ENCODE peak calls at places on chromosomes 13 and 19, in seven cellular contexts. L, I, S, W, C, R and E are unnamed samples.

GRCh38 chr13:109844396-109844795 is 58.0 kb upstream of the IRS2 start:
- DNase-seq in L (no peak), C (no peak), W (no peak), R (no peak), S (no peak), I (no peak), E (no peak)

GRCh38 chr13:100980171-100980570 is 305.6 kb upstream of the TMTC4 start:
- DNase-seq in C (no peak), R (no peak), L (no peak), W (no peak), I (no peak), S (no peak), E (no peak)

GRCh38 chr19:50315773-50316448 is 13.3 kb downstream of the KCNC3 start:
- DNase-seq in I (peak), R (peak), L (no peak), S (no peak), W (no peak), C (no peak), E (peak)

GRCh38 chr19:13761423-13761822 is 2.9 kb upstream of the MRI1 start:
- DNase-seq in W (no peak), I (no peak), L (no peak), R (no peak), S (no peak), C (no peak), E (no peak)

GRCh38 chr13:113403255-113404104 is 39.5 kb upstream of the GRTP1 start:
- DNase-seq in I (no peak), C (no peak), W (no peak), L (no peak), S (no peak), R (no peak), E (no peak)

GRCh38 chr13:94154362-94154761 is 325.1 kb downstream of the DCT start:
- DNase-seq in W (peak), L (no peak), S (no peak), I (no peak), R (no peak), C (no peak), E (no peak)

GRCh38 chr19:6773323-6773931 is 919 bp downstream of the VAV1 start:
- DNase-seq in W (no peak), I (no peak), R (peak), L (peak), S (no peak), C (peak), E (peak)

GRCh38 chr13:39457274-39457673 is 145.7 kb downstream of the LHFPL6 start:
- DNase-seq in I (no peak), R (no peak), C (no peak), L (no peak), W (no peak), S (no peak), E (no peak)

GRCh38 chr19:58543826-58544590 is at the start of gene TRIM28:
- DNase-seq in W (no peak), I (peak), L (peak), C (peak), R (peak), S (peak), E (peak)

GRCh38 chr13:36126496-36126895 is 4.7 kb downstream of the DCLK1 start:
- DNase-seq in C (no peak), L (no peak), I (no peak), R (no peak), S (no peak), W (no peak), E (no peak)

GRCh38 chr13:77299587-77299986 is 27.3 kb downstream of the MYCBP2 start:
- DNase-seq in L (no peak), C (no peak), W (no peak), S (no peak), I (no peak), R (no peak), E (no peak)

GRCh38 chr13:49444517-49445395 is 682 bp downstream of the SETDB2 start:
- DNase-seq in W (no peak), I (no peak), R (peak), L (peak), C (peak), S (no peak), E (peak)

GRCh38 chr13:89550842-89551422 is 1796.6 kb upstream of the MIR17HG start:
- DNase-seq in S (no peak), W (no peak), L (no peak), C (no peak), I (no peak), R (no peak), E (no peak)

GRCh38 chr19:17787274-17787913 is 7.5 kb upstream of the B3GNT3 start:
- DNase-seq in W (no peak), I (no peak), C (no peak), S (no peak), R (no peak), L (no peak), E (no peak)

GRCh38 chr19:33905937-33906577 is 109.4 kb downstream of the KCTD15 start:
- DNase-seq in R (peak), S (no peak), C (no peak), I (no peak), W (no peak), L (no peak), E (no peak)

GRCh38 chr13:110937511-110938303 is 22.8 kb upstream of the ANKRD10 start:
- DNase-seq in L (no peak), R (no peak), S (no peak), C (no peak), I (no peak), W (no peak), E (no peak)